ENCODE peak calls at places on chromosomes 11 and 22, in five cellular contexts. One of them, this sample, is unnamed.

GRCh38 chr11:71977743-71978418 is 20.8 kb upstream of the IL18BP start:
- DNase-seq in mesenchymal stem cell: peak; percentile 62
- DNase-seq in H9: no peak
- DNase-seq in IMR-90: peak; percentile 57
- DNase-seq in H1: no peak
- DNase-seq in this sample: peak; percentile 14

GRCh38 chr22:30506507-30506968 is 1.0 kb upstream of the SEC14L4 start:
- DNase-seq in mesenchymal stem cell: no peak
- DNase-seq in H9: no peak
- DNase-seq in IMR-90: no peak
- DNase-seq in H1: no peak
- DNase-seq in this sample: no peak

GRCh38 chr11:81495699-81496292 is 1237.9 kb downstream of the FAM181B start:
- DNase-seq in mesenchymal stem cell: no peak
- DNase-seq in H9: no peak
- DNase-seq in IMR-90: no peak
- DNase-seq in H1: no peak
- DNase-seq in this sample: no peak

GRCh38 chr11:62552931-62553838 is 6.6 kb upstream of the AHNAK start:
- DNase-seq in mesenchymal stem cell: peak; percentile 98
- DNase-seq in H9: peak; percentile 84
- DNase-seq in IMR-90: peak; percentile 96
- DNase-seq in H1: peak; percentile 73
- DNase-seq in this sample: no peak

GRCh38 chr11:93196816-93197382 is 892 bp downstream of the SLC36A4 start:
- DNase-seq in mesenchymal stem cell: no peak
- DNase-seq in H9: no peak
- DNase-seq in IMR-90: peak; percentile 22
- DNase-seq in H1: no peak
- DNase-seq in this sample: no peak

GRCh38 chr22:22841598-22841997 is 46.0 kb upstream of the IGLL5 start:
- DNase-seq in mesenchymal stem cell: no peak
- DNase-seq in H9: no peak
- DNase-seq in IMR-90: no peak
- DNase-seq in H1: no peak
- DNase-seq in this sample: no peak

GRCh38 chr11:120135838-120136237 is 2.1 kb downstream of the TRIM29 start:
- DNase-seq in mesenchymal stem cell: no peak
- DNase-seq in H9: no peak
- DNase-seq in IMR-90: no peak
- DNase-seq in H1: no peak
- DNase-seq in this sample: no peak

GRCh38 chr11:126963603-126964353 is 36.8 kb downstream of the KIRREL3 start:
- DNase-seq in mesenchymal stem cell: no peak
- DNase-seq in H9: no peak
- DNase-seq in IMR-90: peak; percentile 43
- DNase-seq in H1: no peak
- DNase-seq in this sample: no peak

GRCh38 chr11:26949846-26950245 is 44.1 kb upstream of the FIBIN start:
- DNase-seq in mesenchymal stem cell: peak; percentile 49
- DNase-seq in H9: no peak
- DNase-seq in IMR-90: peak; percentile 58
- DNase-seq in H1: no peak
- DNase-seq in this sample: no peak

GRCh38 chr11:32034680-32035079 is 56.2 kb upstream of the RCN1 start:
- DNase-seq in mesenchymal stem cell: no peak
- DNase-seq in H9: no peak
- DNase-seq in IMR-90: peak; percentile 58
- DNase-seq in H1: no peak
- DNase-seq in this sample: no peak

GRCh38 chr11:129972596-129972995 is 30.0 kb downstream of the PRDM10 start:
- DNase-seq in mesenchymal stem cell: no peak
- DNase-seq in H9: no peak
- DNase-seq in IMR-90: no peak
- DNase-seq in H1: no peak
- DNase-seq in this sample: peak; percentile 23

GRCh38 chr22:44351685-44352377 is 39.1 kb upstream of the SHISAL1 start:
- DNase-seq in mesenchymal stem cell: peak; percentile 89
- DNase-seq in H9: peak; percentile 69
- DNase-seq in IMR-90: peak; percentile 95
- DNase-seq in H1: peak; percentile 57
- DNase-seq in this sample: no peak

GRCh38 chr22:20031732-20032406 is 11.0 kb downstream of the TANGO2 start:
- DNase-seq in mesenchymal stem cell: no peak
- DNase-seq in H9: peak; percentile 41
- DNase-seq in IMR-90: no peak
- DNase-seq in H1: no peak
- DNase-seq in this sample: no peak

GRCh38 chr22:41000941-41001721 is 50.0 kb downstream of the RBX1 start:
- DNase-seq in mesenchymal stem cell: no peak
- DNase-seq in H9: no peak
- DNase-seq in IMR-90: no peak
- DNase-seq in H1: no peak
- DNase-seq in this sample: no peak

GRCh38 chr11:113177596-113178115 is 136.7 kb upstream of the TTC12 start:
- DNase-seq in mesenchymal stem cell: no peak
- DNase-seq in H9: no peak
- DNase-seq in IMR-90: no peak
- DNase-seq in H1: no peak
- DNase-seq in this sample: no peak

GRCh38 chr11:113179181-113179701 is 135.1 kb upstream of the TTC12 start:
- DNase-seq in mesenchymal stem cell: no peak
- DNase-seq in H9: no peak
- DNase-seq in IMR-90: no peak
- DNase-seq in H1: no peak
- DNase-seq in this sample: peak; percentile 41

GRCh38 chr11:113176971-113177370 is 137.4 kb upstream of the TTC12 start:
- DNase-seq in mesenchymal stem cell: peak; percentile 85
- DNase-seq in H9: no peak
- DNase-seq in IMR-90: no peak
- DNase-seq in H1: no peak
- DNase-seq in this sample: no peak

GRCh38 chr11:113176561-113176960 is 137.8 kb upstream of the TTC12 start:
- DNase-seq in mesenchymal stem cell: peak; percentile 68
- DNase-seq in H9: no peak
- DNase-seq in IMR-90: no peak
- DNase-seq in H1: no peak
- DNase-seq in this sample: no peak

DNA sequence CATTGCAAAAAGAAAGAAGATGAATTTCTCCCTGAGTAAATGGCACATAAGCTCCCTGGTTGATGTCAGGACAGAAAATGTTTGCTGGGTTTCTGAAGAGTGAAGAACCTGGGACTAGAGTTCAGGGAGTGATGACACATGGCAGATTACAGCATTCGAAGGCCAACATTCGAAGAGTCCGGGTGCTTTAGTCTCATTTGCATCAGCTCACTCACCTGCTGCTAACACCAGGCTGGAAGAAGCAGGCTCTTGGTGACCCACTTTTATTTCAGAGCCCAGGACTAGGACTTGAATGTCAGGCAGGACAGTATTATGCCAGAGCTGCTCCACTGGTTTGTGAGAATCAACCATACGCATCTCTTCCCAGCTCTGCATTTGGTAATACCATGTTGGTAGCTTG is 135.7 kb upstream of the TTC12 start:
- DNase-seq in mesenchymal stem cell: no peak
- DNase-seq in H9: no peak
- DNase-seq in IMR-90: no peak
- DNase-seq in H1: no peak
- DNase-seq in this sample: no peak
- H2BK15ac ChIP-seq in mesenchymal stem cell: no peak overlapping the region
- H2BK15ac ChIP-seq in H9: no peak overlapping the region
- H2BK15ac ChIP-seq in IMR-90: no peak overlapping the region
- H2BK15ac ChIP-seq in H1: no peak overlapping the region
- H2BK15ac ChIP-seq in this sample: no peak overlapping the region

GRCh38 chr22:32533265-32534068 is 58.9 kb downstream of the FBXO7 start:
- DNase-seq in mesenchymal stem cell: peak; percentile 87
- DNase-seq in H9: no peak
- DNase-seq in IMR-90: peak; percentile 54
- DNase-seq in H1: no peak
- DNase-seq in this sample: no peak
- H3K14ac ChIP-seq in mesenchymal stem cell: no peak overlapping the region
- H3K14ac ChIP-seq in H9: no peak overlapping the region
- H3K14ac ChIP-seq in IMR-90: peak overlapping the region; percentile 87
- H3K14ac ChIP-seq in H1: no peak overlapping the region
- H3K14ac ChIP-seq in this sample: no peak overlapping the region

DNA sequence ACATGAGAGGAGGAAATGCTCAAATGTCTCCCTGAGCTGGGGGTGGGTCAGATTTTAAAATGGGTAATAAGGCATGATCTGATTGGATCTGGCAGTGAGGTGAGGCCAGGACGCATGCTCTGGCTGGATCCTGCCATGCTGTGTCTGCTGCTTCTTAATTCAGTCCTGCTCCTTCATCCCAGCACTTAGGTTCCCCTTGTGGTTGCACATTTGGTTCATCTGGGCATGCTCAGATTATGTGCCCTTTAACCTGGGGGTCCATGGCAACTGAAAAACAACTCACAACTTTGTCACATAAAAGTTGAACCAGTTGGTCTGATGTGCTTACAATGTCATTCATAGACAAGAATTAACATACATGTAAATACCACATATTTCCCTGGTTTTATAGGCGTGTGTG is 67.9 kb downstream of the PIWIL4 start:
- DNase-seq in mesenchymal stem cell: peak; percentile 12
- DNase-seq in H9: peak; percentile 49
- DNase-seq in IMR-90: no peak
- DNase-seq in H1: no peak
- DNase-seq in this sample: no peak
- H2BK15ac ChIP-seq in mesenchymal stem cell: no peak overlapping the region
- H2BK15ac ChIP-seq in H9: no peak overlapping the region
- H2BK15ac ChIP-seq in IMR-90: no peak overlapping the region
- H2BK15ac ChIP-seq in H1: no peak overlapping the region
- H2BK15ac ChIP-seq in this sample: no peak overlapping the region

GRCh38 chr11:117200813-117201515 is 1.8 kb downstream of the TAGLN start:
- DNase-seq in mesenchymal stem cell: peak; percentile 45
- DNase-seq in H9: no peak
- DNase-seq in IMR-90: peak; percentile 32
- DNase-seq in H1: no peak
- DNase-seq in this sample: no peak

GRCh38 chr11:117203069-117203407 is 3.9 kb downstream of the TAGLN start:
- DNase-seq in mesenchymal stem cell: no peak
- DNase-seq in H9: no peak
- DNase-seq in IMR-90: no peak
- DNase-seq in H1: no peak
- DNase-seq in this sample: no peak

GRCh38 chr11:117202386-117203068 is 3.4 kb downstream of the TAGLN start:
- DNase-seq in mesenchymal stem cell: no peak
- DNase-seq in H9: no peak
- DNase-seq in IMR-90: no peak
- DNase-seq in H1: no peak
- DNase-seq in this sample: no peak

GRCh38 chr11:117201516-117201866 is 2.3 kb downstream of the TAGLN start:
- DNase-seq in mesenchymal stem cell: no peak
- DNase-seq in H9: no peak
- DNase-seq in IMR-90: no peak
- DNase-seq in H1: no peak
- DNase-seq in this sample: no peak

DNA sequence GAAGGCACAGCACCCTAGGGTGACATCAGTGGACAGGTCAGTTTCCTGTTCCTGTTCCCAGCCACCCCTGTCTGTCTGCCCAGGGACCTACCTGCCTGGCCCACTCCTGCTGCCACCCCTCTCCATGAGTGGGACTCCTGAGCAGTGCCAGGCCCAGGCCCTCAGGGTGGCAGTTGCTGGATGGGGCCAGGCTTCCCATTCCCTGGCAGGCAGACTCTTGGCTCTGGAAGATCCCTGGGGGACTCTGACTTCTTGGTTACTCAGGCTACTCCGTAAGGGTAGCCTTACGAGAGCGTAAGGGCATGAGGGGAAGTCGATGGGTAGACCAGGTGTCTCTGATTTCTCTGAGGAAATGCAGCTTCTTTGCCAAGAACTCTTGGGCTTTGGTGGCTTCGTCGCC is 2.7 kb downstream of the TAGLN start:
- DNase-seq in mesenchymal stem cell: no peak
- DNase-seq in H9: no peak
- DNase-seq in IMR-90: no peak
- DNase-seq in H1: no peak
- DNase-seq in this sample: no peak
- H3K14ac ChIP-seq in mesenchymal stem cell: no peak overlapping the region
- H3K14ac ChIP-seq in H9: no peak overlapping the region
- H3K14ac ChIP-seq in IMR-90: peak overlapping the region; percentile 98
- H3K14ac ChIP-seq in H1: no peak overlapping the region
- H3K14ac ChIP-seq in this sample: peak overlapping the region; percentile 76